ENCODE peak calls at places on chromosome 2, in eight cellular contexts. D, R, I, G, S, F, K and W are unnamed samples.
A peak's percentile ranks its signal among the peaks of the same experiment; 100 is the strongest.

GRCh38 chr2:230012242-230012884 is 56.4 kb downstream of the SLC16A14 start:
- DNase-seq in D (no peak), R (no peak), I (no peak), G (no peak), S (peak; percentile 14), F (no peak), K (no peak), W (no peak)

GRCh38 chr2:160431441-160431840 is 62.2 kb downstream of the RBMS1 start:
- DNase-seq in D (no peak), R (no peak), I (no peak), G (no peak), S (no peak), F (no peak), K (no peak), W (no peak)

GRCh38 chr2:98470851-98471255 is 26.2 kb downstream of the INPP4A start:
- DNase-seq in D (peak; percentile 12), R (no peak), I (no peak), G (no peak), S (no peak), F (no peak), K (no peak), W (no peak)

GRCh38 chr2:105881286-105882136 is 136.8 kb downstream of the NCK2 start:
- DNase-seq in D (no peak), R (no peak), I (no peak), G (no peak), S (no peak), F (no peak), K (no peak), W (no peak)

GRCh38 chr2:134866498-134867099 is 28.2 kb downstream of the ACMSD start:
- DNase-seq in D (no peak), R (no peak), I (no peak), G (no peak), S (no peak), F (no peak), K (no peak), W (no peak)

GRCh38 chr2:144679942-144680341 is 160.0 kb upstream of the ZEB2 start:
- DNase-seq in D (no peak), R (no peak), I (no peak), G (no peak), S (no peak), F (no peak), K (no peak), W (no peak)

GRCh38 chr2:69815717-69816116 is 13.7 kb upstream of the GMCL1 start:
- DNase-seq in D (no peak), R (no peak), I (peak; percentile 21), G (no peak), S (no peak), F (no peak), K (no peak), W (no peak)

GRCh38 chr2:179990676-179991317 is 16.3 kb downstream of the CWC22 start:
- DNase-seq in D (no peak), R (no peak), I (no peak), G (no peak), S (no peak), F (no peak), K (no peak), W (no peak)

DNA sequence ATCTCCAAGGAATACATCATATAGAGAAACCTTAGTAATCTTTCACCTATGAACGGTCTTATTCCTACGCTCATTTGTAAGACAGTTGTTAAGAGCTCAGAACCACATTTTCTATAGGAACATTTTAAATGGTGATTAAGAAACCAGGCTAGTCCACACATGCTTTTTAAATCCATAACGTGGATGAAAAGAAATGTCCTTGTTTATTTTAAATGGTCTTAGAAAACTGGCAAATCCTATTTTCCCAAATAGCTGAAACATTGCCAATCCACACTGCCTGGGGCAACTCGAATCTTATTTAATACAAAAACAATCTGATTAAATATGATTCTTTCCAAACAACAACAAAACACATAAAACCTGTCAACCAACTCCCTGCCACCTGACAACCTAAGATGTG is 23.7 kb downstream of the METTL8 start:
- DNase-seq in D (no peak), R (no peak), I (peak; percentile 13), G (no peak), S (no peak), F (no peak), K (no peak), W (no peak)
- TF ChIP-seq POLR2AphosphoS5 in D (no peak), R (no peak), I (no peak), G (no peak), S (no peak), F (no peak), K (no peak), W (no peak)

DNA sequence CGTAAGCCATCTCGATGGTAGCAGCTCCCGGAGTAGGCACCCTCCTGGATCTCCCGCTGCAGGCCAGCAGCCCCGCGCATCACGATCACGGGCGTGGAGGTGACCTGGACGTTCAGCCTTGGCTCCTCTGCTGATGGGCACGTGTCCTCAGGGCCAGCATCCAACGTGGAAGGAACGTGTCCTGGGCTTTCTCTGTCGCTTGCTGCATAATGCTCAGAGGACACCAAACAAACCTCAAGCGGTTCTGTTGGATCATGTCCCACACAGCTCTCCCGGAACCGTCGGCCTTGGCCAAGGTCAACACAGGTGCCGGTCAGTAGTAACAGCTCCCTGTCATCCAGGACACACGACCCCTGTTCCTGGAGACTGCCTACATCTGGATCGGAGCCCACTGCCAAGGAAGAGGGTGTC is 23.1 kb downstream of the PASK start:
- DNase-seq in D (peak; percentile 56), R (no peak), I (no peak), G (no peak), S (no peak), F (no peak), K (no peak), W (no peak)
- TF ChIP-seq POLR2AphosphoS5 in D (no peak), R (no peak), I (no peak), G (no peak), S (no peak), F (no peak), K (no peak), W (no peak)

GRCh38 chr2:151491496-151491895 is 81.8 kb downstream of the RIF1 start:
- DNase-seq in D (no peak), R (no peak), I (no peak), G (no peak), S (no peak), F (no peak), K (no peak), W (no peak)
- TF ChIP-seq POLR2AphosphoS5 in D (peak; percentile 89), R (no peak), I (no peak), G (no peak), S (no peak), F (no peak), K (no peak), W (no peak)

DNA sequence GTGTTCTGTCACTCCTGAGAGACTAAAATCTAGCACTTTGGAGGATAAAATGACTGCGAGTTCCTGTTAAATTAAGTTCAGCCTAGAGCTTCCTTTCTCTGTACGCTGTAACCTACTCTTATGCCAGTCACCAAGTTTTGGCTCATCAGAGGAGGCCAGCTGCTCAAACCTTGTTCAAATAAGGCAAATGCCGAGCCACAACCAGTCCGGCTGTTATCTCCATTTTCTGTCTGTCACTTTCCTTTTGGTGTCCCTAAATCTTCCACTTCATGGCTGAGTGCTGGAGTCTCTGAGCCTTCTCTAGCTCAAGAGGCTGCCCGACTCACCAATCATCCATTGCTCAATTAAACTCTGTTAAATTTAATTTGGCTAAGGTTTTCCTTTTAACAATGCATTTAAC is 33.5 kb upstream of the PXDN start:
- DNase-seq in D (no peak), R (no peak), I (no peak), G (no peak), S (no peak), F (no peak), K (peak; percentile 4), W (no peak)
- TF ChIP-seq POLR2AphosphoS5 in D (no peak), R (no peak), I (no peak), G (no peak), S (no peak), F (no peak), K (no peak), W (no peak)

GRCh38 chr2:127060264-127060945 is 46.5 kb downstream of the BIN1 start:
- DNase-seq in D (no peak), R (no peak), I (no peak), G (no peak), S (no peak), F (no peak), K (no peak), W (no peak)

GRCh38 chr2:127059559-127059958 is 47.4 kb downstream of the BIN1 start:
- DNase-seq in D (no peak), R (no peak), I (no peak), G (no peak), S (no peak), F (no peak), K (no peak), W (no peak)

GRCh38 chr2:127063701-127064590 is 43.0 kb downstream of the BIN1 start:
- DNase-seq in D (peak; percentile 76), R (no peak), I (no peak), G (no peak), S (no peak), F (no peak), K (no peak), W (no peak)

GRCh38 chr2:127058656-127059252 is 48.2 kb downstream of the BIN1 start:
- DNase-seq in D (no peak), R (no peak), I (no peak), G (no peak), S (peak; percentile 42), F (no peak), K (no peak), W (no peak)

DNA sequence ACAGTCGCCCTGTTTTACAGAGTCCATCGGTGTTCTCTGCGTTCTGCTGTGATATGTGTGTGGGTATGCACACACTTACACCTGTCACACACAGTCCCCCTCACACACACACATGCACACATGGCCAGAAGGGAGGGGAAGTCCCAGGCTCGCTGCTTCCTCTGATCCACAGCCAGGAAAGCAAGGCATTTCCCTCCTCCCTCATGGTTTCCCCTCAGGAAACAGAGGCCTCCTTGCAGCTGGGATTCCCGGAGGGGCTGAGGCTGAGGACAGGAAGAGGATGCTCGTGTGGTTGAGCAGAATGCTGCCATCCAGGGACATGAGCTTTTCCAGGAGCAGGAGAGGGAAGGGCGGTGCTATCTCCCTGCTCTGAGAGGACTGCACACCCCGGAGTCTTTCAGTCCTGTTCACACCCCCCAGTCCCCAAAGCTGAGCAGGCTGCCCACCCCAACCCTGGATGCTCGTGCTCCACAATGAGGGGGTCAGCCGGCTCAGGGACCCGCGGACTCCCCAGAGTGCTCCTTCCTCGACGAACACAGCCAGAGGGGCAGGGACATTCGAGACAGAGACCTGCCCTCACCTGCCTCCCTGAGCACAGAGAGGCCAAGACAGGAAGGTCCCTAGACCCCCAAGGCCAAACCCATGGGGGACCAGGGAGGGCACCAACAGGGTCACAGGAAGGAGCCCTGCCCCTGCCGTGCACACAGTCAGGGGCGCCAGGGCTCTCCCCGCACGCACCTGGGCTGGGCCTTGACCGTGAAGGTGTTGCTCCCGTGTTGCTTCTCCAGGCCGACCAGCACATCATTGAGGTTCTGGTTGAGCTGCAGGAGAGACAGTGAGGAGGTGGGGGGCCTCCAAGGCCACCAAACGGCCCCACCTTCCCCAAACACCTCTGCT is 45.3 kb downstream of the BIN1 start:
- DNase-seq in D (no peak), R (no peak), I (peak; percentile 94), G (no peak), S (no peak), F (no peak), K (no peak), W (no peak)
- TF ChIP-seq POLR2AphosphoS5 in D (peak; percentile 58), R (peak; percentile 59), I (peak; percentile 99), G (no peak), S (no peak), F (no peak), K (peak; percentile 57), W (peak; percentile 64)

GRCh38 chr2:162172802-162173201 is 20.8 kb upstream of the GCG start:
- DNase-seq in D (no peak), R (no peak), I (no peak), G (no peak), S (no peak), F (no peak), K (no peak), W (no peak)
- TF ChIP-seq POLR2AphosphoS5 in D (no peak), R (no peak), I (no peak), G (no peak), S (no peak), F (no peak), K (no peak), W (no peak)